ENCODE peak calls at places on chromosomes 16 and 17, in seven cellular contexts. One of them, this sample, is unnamed.

GRCh38 chr17:8187517-8188407 is 2.2 kb downstream of the BORCS6 start:
- DNase-seq in OCI-M1: peak; percentile 100
- DNase-seq in transverse colon: peak; percentile 94
- DNase-seq in sciatic nerve: peak; percentile 96
- DNase-seq in activated CD4-positive, alpha-beta T cell treated with anti-CD3 and anti-CD28 coated beads, Interleukin-2, amount 50 U/mL, for 48 hours: peak; percentile 95
- DNase-seq in heart left ventricle: peak; percentile 91
- DNase-seq in GM12892: no peak
- DNase-seq in this sample: peak; percentile 96

GRCh38 chr16:30028438-30029093 is 2.5 kb downstream of the TLCD3B start:
- DNase-seq in OCI-M1: peak; percentile 36
- DNase-seq in transverse colon: no peak
- DNase-seq in sciatic nerve: no peak
- DNase-seq in activated CD4-positive, alpha-beta T cell treated with anti-CD3 and anti-CD28 coated beads, Interleukin-2, amount 50 U/mL, for 48 hours: no peak
- DNase-seq in heart left ventricle: no peak
- DNase-seq in GM12892: no peak
- DNase-seq in this sample: no peak

GRCh38 chr16:84043486-84044107 is 1.0 kb upstream of the SLC38A8 start:
- DNase-seq in OCI-M1: peak; percentile 96
- DNase-seq in transverse colon: no peak
- DNase-seq in sciatic nerve: no peak
- DNase-seq in activated CD4-positive, alpha-beta T cell treated with anti-CD3 and anti-CD28 coated beads, Interleukin-2, amount 50 U/mL, for 48 hours: no peak
- DNase-seq in heart left ventricle: no peak
- DNase-seq in GM12892: no peak
- DNase-seq in this sample: no peak

GRCh38 chr16:893360-893759 is 77.4 kb downstream of the LMF1 start:
- DNase-seq in OCI-M1: no peak
- DNase-seq in transverse colon: no peak
- DNase-seq in sciatic nerve: no peak
- DNase-seq in activated CD4-positive, alpha-beta T cell treated with anti-CD3 and anti-CD28 coated beads, Interleukin-2, amount 50 U/mL, for 48 hours: no peak
- DNase-seq in heart left ventricle: no peak
- DNase-seq in GM12892: no peak
- DNase-seq in this sample: no peak

GRCh38 chr17:18158022-18158600 is 25.5 kb upstream of the ALKBH5 start:
- DNase-seq in OCI-M1: peak; percentile 69
- DNase-seq in transverse colon: peak; percentile 98
- DNase-seq in sciatic nerve: peak; percentile 99
- DNase-seq in activated CD4-positive, alpha-beta T cell treated with anti-CD3 and anti-CD28 coated beads, Interleukin-2, amount 50 U/mL, for 48 hours: peak; percentile 99
- DNase-seq in heart left ventricle: peak; percentile 93
- DNase-seq in GM12892: peak; percentile 95
- DNase-seq in this sample: peak; percentile 94

GRCh38 chr16:4936181-4936990 is 562 bp downstream of the PPL start:
- DNase-seq in OCI-M1: no peak
- DNase-seq in transverse colon: peak; percentile 46
- DNase-seq in sciatic nerve: no peak
- DNase-seq in activated CD4-positive, alpha-beta T cell treated with anti-CD3 and anti-CD28 coated beads, Interleukin-2, amount 50 U/mL, for 48 hours: no peak
- DNase-seq in heart left ventricle: peak; percentile 48
- DNase-seq in GM12892: no peak
- DNase-seq in this sample: no peak

GRCh38 chr17:79812969-79813825 is 16.3 kb upstream of the CBX8 start:
- DNase-seq in OCI-M1: peak; percentile 23
- DNase-seq in transverse colon: peak; percentile 23
- DNase-seq in sciatic nerve: no peak
- DNase-seq in activated CD4-positive, alpha-beta T cell treated with anti-CD3 and anti-CD28 coated beads, Interleukin-2, amount 50 U/mL, for 48 hours: no peak
- DNase-seq in heart left ventricle: no peak
- DNase-seq in GM12892: no peak
- DNase-seq in this sample: no peak

GRCh38 chr17:74211929-74212261 is 1.5 kb upstream of the TTYH2 start:
- DNase-seq in OCI-M1: peak; percentile 64
- DNase-seq in transverse colon: no peak
- DNase-seq in sciatic nerve: no peak
- DNase-seq in activated CD4-positive, alpha-beta T cell treated with anti-CD3 and anti-CD28 coated beads, Interleukin-2, amount 50 U/mL, for 48 hours: peak; percentile 34
- DNase-seq in heart left ventricle: no peak
- DNase-seq in GM12892: no peak
- DNase-seq in this sample: no peak

GRCh38 chr17:7004398-7005253 is 7.8 kb upstream of the RNASEK start:
- DNase-seq in OCI-M1: peak; percentile 92
- DNase-seq in transverse colon: no peak
- DNase-seq in sciatic nerve: no peak
- DNase-seq in activated CD4-positive, alpha-beta T cell treated with anti-CD3 and anti-CD28 coated beads, Interleukin-2, amount 50 U/mL, for 48 hours: no peak
- DNase-seq in heart left ventricle: no peak
- DNase-seq in GM12892: no peak
- DNase-seq in this sample: no peak

GRCh38 chr17:2406903-2407790 is 6.3 kb upstream of the MNT start:
- DNase-seq in OCI-M1: no peak
- DNase-seq in transverse colon: peak; percentile 91
- DNase-seq in sciatic nerve: peak; percentile 76
- DNase-seq in activated CD4-positive, alpha-beta T cell treated with anti-CD3 and anti-CD28 coated beads, Interleukin-2, amount 50 U/mL, for 48 hours: peak; percentile 58
- DNase-seq in heart left ventricle: peak; percentile 73
- DNase-seq in GM12892: no peak
- DNase-seq in this sample: no peak

GRCh38 chr17:83189673-83190385 is 110.4 kb downstream of the METRNL start:
- DNase-seq in OCI-M1: no peak
- DNase-seq in transverse colon: no peak
- DNase-seq in sciatic nerve: peak; percentile 73
- DNase-seq in activated CD4-positive, alpha-beta T cell treated with anti-CD3 and anti-CD28 coated beads, Interleukin-2, amount 50 U/mL, for 48 hours: no peak
- DNase-seq in heart left ventricle: peak; percentile 73
- DNase-seq in GM12892: no peak
- DNase-seq in this sample: no peak

GRCh38 chr17:3590231-3590630 is 19.0 kb downstream of the TRPV1 start:
- DNase-seq in OCI-M1: no peak
- DNase-seq in transverse colon: no peak
- DNase-seq in sciatic nerve: no peak
- DNase-seq in activated CD4-positive, alpha-beta T cell treated with anti-CD3 and anti-CD28 coated beads, Interleukin-2, amount 50 U/mL, for 48 hours: no peak
- DNase-seq in heart left ventricle: no peak
- DNase-seq in GM12892: no peak
- DNase-seq in this sample: no peak

GRCh38 chr17:28949185-28950016 is 1.9 kb downstream of the PHF12 start:
- DNase-seq in OCI-M1: peak; percentile 81
- DNase-seq in transverse colon: peak; percentile 67
- DNase-seq in sciatic nerve: peak; percentile 82
- DNase-seq in activated CD4-positive, alpha-beta T cell treated with anti-CD3 and anti-CD28 coated beads, Interleukin-2, amount 50 U/mL, for 48 hours: peak; percentile 80
- DNase-seq in heart left ventricle: peak; percentile 71
- DNase-seq in GM12892: no peak
- DNase-seq in this sample: no peak

GRCh38 chr16:49052846-49053245 is 228.8 kb downstream of the CBLN1 start:
- DNase-seq in OCI-M1: no peak
- DNase-seq in transverse colon: no peak
- DNase-seq in sciatic nerve: no peak
- DNase-seq in activated CD4-positive, alpha-beta T cell treated with anti-CD3 and anti-CD28 coated beads, Interleukin-2, amount 50 U/mL, for 48 hours: no peak
- DNase-seq in heart left ventricle: no peak
- DNase-seq in GM12892: no peak
- DNase-seq in this sample: no peak

GRCh38 chr16:68790130-68790761 is 53.1 kb upstream of the TANGO6 start:
- DNase-seq in OCI-M1: no peak
- DNase-seq in transverse colon: peak; percentile 18
- DNase-seq in sciatic nerve: no peak
- DNase-seq in activated CD4-positive, alpha-beta T cell treated with anti-CD3 and anti-CD28 coated beads, Interleukin-2, amount 50 U/mL, for 48 hours: no peak
- DNase-seq in heart left ventricle: no peak
- DNase-seq in GM12892: no peak
- DNase-seq in this sample: no peak

GRCh38 chr17:76032780-76033108 is 5.6 kb upstream of the EVPL start:
- DNase-seq in OCI-M1: no peak
- DNase-seq in transverse colon: no peak
- DNase-seq in sciatic nerve: no peak
- DNase-seq in activated CD4-positive, alpha-beta T cell treated with anti-CD3 and anti-CD28 coated beads, Interleukin-2, amount 50 U/mL, for 48 hours: no peak
- DNase-seq in heart left ventricle: no peak
- DNase-seq in GM12892: no peak
- DNase-seq in this sample: no peak

GRCh38 chr17:57739402-57740224 is 5.5 kb downstream of the CCDC182 start:
- DNase-seq in OCI-M1: peak; percentile 61
- DNase-seq in transverse colon: no peak
- DNase-seq in sciatic nerve: no peak
- DNase-seq in activated CD4-positive, alpha-beta T cell treated with anti-CD3 and anti-CD28 coated beads, Interleukin-2, amount 50 U/mL, for 48 hours: no peak
- DNase-seq in heart left ventricle: no peak
- DNase-seq in GM12892: no peak
- DNase-seq in this sample: peak; percentile 31

GRCh38 chr17:78497115-78497540 is 80.1 kb downstream of the DNAH17 start:
- DNase-seq in OCI-M1: peak; percentile 74
- DNase-seq in transverse colon: peak; percentile 67
- DNase-seq in sciatic nerve: peak; percentile 82
- DNase-seq in activated CD4-positive, alpha-beta T cell treated with anti-CD3 and anti-CD28 coated beads, Interleukin-2, amount 50 U/mL, for 48 hours: peak; percentile 68
- DNase-seq in heart left ventricle: peak; percentile 76
- DNase-seq in GM12892: peak; percentile 82
- DNase-seq in this sample: no peak

GRCh38 chr17:36661047-36661666 is 59.8 kb downstream of the MRM1 start:
- DNase-seq in OCI-M1: no peak
- DNase-seq in transverse colon: no peak
- DNase-seq in sciatic nerve: no peak
- DNase-seq in activated CD4-positive, alpha-beta T cell treated with anti-CD3 and anti-CD28 coated beads, Interleukin-2, amount 50 U/mL, for 48 hours: no peak
- DNase-seq in heart left ventricle: no peak
- DNase-seq in GM12892: no peak
- DNase-seq in this sample: no peak

GRCh38 chr17:80259642-80260535 is 763 bp upstream of the RNF213 start:
- DNase-seq in OCI-M1: peak; percentile 64
- DNase-seq in transverse colon: peak; percentile 73
- DNase-seq in sciatic nerve: peak; percentile 82
- DNase-seq in activated CD4-positive, alpha-beta T cell treated with anti-CD3 and anti-CD28 coated beads, Interleukin-2, amount 50 U/mL, for 48 hours: peak; percentile 77
- DNase-seq in heart left ventricle: peak; percentile 81
- DNase-seq in GM12892: peak; percentile 79
- DNase-seq in this sample: no peak

GRCh38 chr16:70685938-70686375 is at the start of gene MTSS2:
- DNase-seq in OCI-M1: peak; percentile 77
- DNase-seq in transverse colon: peak; percentile 77
- DNase-seq in sciatic nerve: peak; percentile 94
- DNase-seq in activated CD4-positive, alpha-beta T cell treated with anti-CD3 and anti-CD28 coated beads, Interleukin-2, amount 50 U/mL, for 48 hours: no peak
- DNase-seq in heart left ventricle: peak; percentile 89
- DNase-seq in GM12892: no peak
- DNase-seq in this sample: no peak

GRCh38 chr16:82580293-82580900 is 46.4 kb upstream of the CDH13 start:
- DNase-seq in OCI-M1: peak; percentile 19
- DNase-seq in transverse colon: no peak
- DNase-seq in sciatic nerve: no peak
- DNase-seq in activated CD4-positive, alpha-beta T cell treated with anti-CD3 and anti-CD28 coated beads, Interleukin-2, amount 50 U/mL, for 48 hours: no peak
- DNase-seq in heart left ventricle: peak; percentile 30
- DNase-seq in GM12892: no peak
- DNase-seq in this sample: no peak

GRCh38 chr16:1216296-1216619 is 8.8 kb downstream of the TPSG1 start:
- DNase-seq in OCI-M1: no peak
- DNase-seq in transverse colon: no peak
- DNase-seq in sciatic nerve: no peak
- DNase-seq in activated CD4-positive, alpha-beta T cell treated with anti-CD3 and anti-CD28 coated beads, Interleukin-2, amount 50 U/mL, for 48 hours: no peak
- DNase-seq in heart left ventricle: no peak
- DNase-seq in GM12892: no peak
- DNase-seq in this sample: no peak

GRCh38 chr16:68236804-68237242 is 896 bp upstream of the ESRP2 start:
- DNase-seq in OCI-M1: no peak
- DNase-seq in transverse colon: peak; percentile 38
- DNase-seq in sciatic nerve: no peak
- DNase-seq in activated CD4-positive, alpha-beta T cell treated with anti-CD3 and anti-CD28 coated beads, Interleukin-2, amount 50 U/mL, for 48 hours: no peak
- DNase-seq in heart left ventricle: no peak
- DNase-seq in GM12892: peak; percentile 44
- DNase-seq in this sample: no peak

GRCh38 chr16:19757762-19758595 is 39.9 kb downstream of the IQCK start:
- DNase-seq in OCI-M1: no peak
- DNase-seq in transverse colon: no peak
- DNase-seq in sciatic nerve: no peak
- DNase-seq in activated CD4-positive, alpha-beta T cell treated with anti-CD3 and anti-CD28 coated beads, Interleukin-2, amount 50 U/mL, for 48 hours: no peak
- DNase-seq in heart left ventricle: no peak
- DNase-seq in GM12892: no peak
- DNase-seq in this sample: no peak

GRCh38 chr17:31877911-31878702 is 19.1 kb upstream of the COPRS start:
- DNase-seq in OCI-M1: no peak
- DNase-seq in transverse colon: no peak
- DNase-seq in sciatic nerve: no peak
- DNase-seq in activated CD4-positive, alpha-beta T cell treated with anti-CD3 and anti-CD28 coated beads, Interleukin-2, amount 50 U/mL, for 48 hours: peak; percentile 52
- DNase-seq in heart left ventricle: no peak
- DNase-seq in GM12892: no peak
- DNase-seq in this sample: no peak

GRCh38 chr17:29625037-29625750 is 2.5 kb upstream of the CORO6 start:
- DNase-seq in OCI-M1: no peak
- DNase-seq in transverse colon: no peak
- DNase-seq in sciatic nerve: peak; percentile 53
- DNase-seq in activated CD4-positive, alpha-beta T cell treated with anti-CD3 and anti-CD28 coated beads, Interleukin-2, amount 50 U/mL, for 48 hours: no peak
- DNase-seq in heart left ventricle: peak; percentile 65
- DNase-seq in GM12892: no peak
- DNase-seq in this sample: no peak

GRCh38 chr16:53745753-53746258 is 41.9 kb downstream of the FTO start:
- DNase-seq in OCI-M1: peak; percentile 3
- DNase-seq in transverse colon: no peak
- DNase-seq in sciatic nerve: no peak
- DNase-seq in activated CD4-positive, alpha-beta T cell treated with anti-CD3 and anti-CD28 coated beads, Interleukin-2, amount 50 U/mL, for 48 hours: no peak
- DNase-seq in heart left ventricle: no peak
- DNase-seq in GM12892: no peak
- DNase-seq in this sample: no peak

GRCh38 chr17:50926523-50926922 is 60.4 kb upstream of the TOB1 start:
- DNase-seq in OCI-M1: no peak
- DNase-seq in transverse colon: no peak
- DNase-seq in sciatic nerve: no peak
- DNase-seq in activated CD4-positive, alpha-beta T cell treated with anti-CD3 and anti-CD28 coated beads, Interleukin-2, amount 50 U/mL, for 48 hours: no peak
- DNase-seq in heart left ventricle: no peak
- DNase-seq in GM12892: no peak
- DNase-seq in this sample: no peak

GRCh38 chr17:78493455-78494188 is 83.6 kb downstream of the DNAH17 start:
- DNase-seq in OCI-M1: no peak
- DNase-seq in transverse colon: no peak
- DNase-seq in sciatic nerve: no peak
- DNase-seq in activated CD4-positive, alpha-beta T cell treated with anti-CD3 and anti-CD28 coated beads, Interleukin-2, amount 50 U/mL, for 48 hours: no peak
- DNase-seq in heart left ventricle: no peak
- DNase-seq in GM12892: no peak
- DNase-seq in this sample: no peak

GRCh38 chr16:65833171-65833871 is 533.2 kb upstream of the CDH5 start:
- DNase-seq in OCI-M1: no peak
- DNase-seq in transverse colon: no peak
- DNase-seq in sciatic nerve: no peak
- DNase-seq in activated CD4-positive, alpha-beta T cell treated with anti-CD3 and anti-CD28 coated beads, Interleukin-2, amount 50 U/mL, for 48 hours: no peak
- DNase-seq in heart left ventricle: no peak
- DNase-seq in GM12892: no peak
- DNase-seq in this sample: no peak

GRCh38 chr16:47392114-47392513 is 68.7 kb downstream of the ITFG1 start:
- DNase-seq in OCI-M1: peak; percentile 85
- DNase-seq in transverse colon: no peak
- DNase-seq in sciatic nerve: no peak
- DNase-seq in activated CD4-positive, alpha-beta T cell treated with anti-CD3 and anti-CD28 coated beads, Interleukin-2, amount 50 U/mL, for 48 hours: no peak
- DNase-seq in heart left ventricle: no peak
- DNase-seq in GM12892: no peak
- DNase-seq in this sample: no peak

This sample was measured in iPS DF 6.9.